ENCODE peak calls at places on chromosomes 4 and X, in five cellular contexts. P is GM23338, E is HepG2, K is K562, X is upper lobe of left lung. B is an unnamed sample.

GRCh38 chrX:2360731-2361130 is 140.0 kb downstream of the DHRSX start:
- ATAC-seq in P (no peak), E (no peak), K (peak; percentile 68), X (no peak), B (no peak)

GRCh38 chr4:122639181-122639580 is 18.3 kb upstream of the IL21 start:
- ATAC-seq in X (no peak), E (no peak), K (no peak), P (no peak), B (no peak)

GRCh38 chr4:94475794-94476193 is 24.1 kb downstream of the PDLIM5 start:
- ATAC-seq in K (no peak), E (no peak), X (no peak), P (no peak), B (no peak)

GRCh38 chr4:165540206-165540865 is 161.5 kb downstream of the CPE start:
- ATAC-seq in X (no peak), E (no peak), P (no peak), K (peak; percentile 37), B (no peak)

GRCh38 chrX:1435241-1435900 is 17.3 kb downstream of the ASMTL start:
- ATAC-seq in E (peak; percentile 12), K (no peak), X (peak; percentile 26), P (no peak), B (no peak)

GRCh38 chr4:47383829-47384427 is 79.6 kb downstream of the COMMD8 start:
- ATAC-seq in P (no peak), K (peak; percentile 44), E (no peak), X (no peak), B (no peak)

GRCh38 chr4:184166736-184167135 is 50.9 kb downstream of the ENPP6 start:
- ATAC-seq in E (no peak), X (no peak), K (no peak), P (peak; percentile 5), B (no peak)

GRCh38 chr4:88178633-88179231 is 20.3 kb upstream of the ABCG2 start:
- ATAC-seq in P (peak; percentile 71), K (no peak), E (peak; percentile 78), X (peak; percentile 22), B (no peak)

GRCh38 chr4:113116414-113117345 is 67.2 kb downstream of the ANK2 start:
- ATAC-seq in P (peak; percentile 80), E (peak; percentile 95), X (peak; percentile 67), K (no peak), B (peak; percentile 34)

GRCh38 chr4:167014944-167015343 is 219.3 kb downstream of the SPOCK3 start:
- ATAC-seq in K (no peak), X (no peak), P (no peak), E (no peak), B (no peak)

GRCh38 chr4:167025651-167026050 is 208.6 kb downstream of the SPOCK3 start:
- ATAC-seq in X (no peak), P (no peak), K (no peak), E (no peak), B (no peak)

GRCh38 chr4:167021545-167022155 is 212.6 kb downstream of the SPOCK3 start:
- ATAC-seq in E (peak; percentile 87), P (peak; percentile 93), K (peak; percentile 50), X (no peak), B (no peak)

GRCh38 chr4:167023359-167023925 is 210.9 kb downstream of the SPOCK3 start:
- ATAC-seq in X (no peak), E (no peak), K (no peak), P (no peak), B (no peak)

DNA sequence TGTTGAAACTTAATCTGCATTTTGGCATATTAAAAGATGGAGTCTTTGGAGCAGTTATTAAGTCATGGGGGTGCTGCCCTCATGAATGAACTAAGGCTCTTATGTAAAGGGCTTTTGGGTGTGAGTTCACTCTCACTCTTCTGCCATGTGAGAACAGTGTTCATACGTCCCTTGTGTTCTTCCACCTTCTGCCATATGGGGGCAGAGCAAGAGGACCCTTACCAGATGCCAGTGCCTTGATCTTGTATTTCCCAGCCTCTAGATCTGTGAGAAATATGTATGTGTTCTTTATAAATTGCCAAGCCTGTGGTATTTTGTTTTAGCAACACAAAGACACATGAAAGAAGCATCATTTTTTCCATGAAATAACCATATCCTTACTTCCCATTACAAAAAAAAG is 213.9 kb downstream of the SPOCK3 start:
- ATAC-seq in E (peak; percentile 81), K (no peak), P (peak; percentile 82), X (no peak), B (no peak)
- TF ChIP-seq CTCF in E (peak; percentile 36), K (no peak), P (peak; percentile 46), X (no peak), B (no peak)

GRCh38 chr4:39367166-39367565 is 1.0 kb upstream of the RFC1 start:
- ATAC-seq in P (no peak), K (no peak), E (peak; percentile 92), X (no peak), B (no peak)

GRCh38 chr4:39365360-39365759 is 802 bp downstream of the RFC1 start:
- ATAC-seq in K (peak; percentile 20), X (no peak), P (no peak), E (no peak), B (no peak)

GRCh38 chr4:39369301-39369700 is 3.1 kb upstream of the RFC1 start:
- ATAC-seq in X (no peak), P (no peak), K (no peak), E (no peak), B (no peak)

GRCh38 chr4:39363773-39364393 is 2.3 kb downstream of the RFC1 start:
- ATAC-seq in K (no peak), X (no peak), E (no peak), P (no peak), B (no peak)

GRCh38 chr4:39365931-39366771 is at the start of gene RFC1:
- ATAC-seq in E (peak; percentile 81), P (peak; percentile 96), X (peak; percentile 94), K (peak; percentile 91), B (peak; percentile 96)
- TF ChIP-seq POLR2AphosphoS5 in E (peak; percentile 74), P (peak; percentile 93), X (peak; percentile 94), K (peak; percentile 79), B (peak; percentile 83)

GRCh38 chr4:76811604-76812412 is 86.1 kb downstream of the SOWAHB start:
- ATAC-seq in K (no peak), P (peak; percentile 58), E (no peak), X (peak; percentile 49), B (peak; percentile 19)
- TF ChIP-seq CTCF in K (no peak), P (no peak), E (no peak), X (no peak), B (no peak)

GRCh38 chr4:3690576-3691152 is 75.5 kb upstream of the ADRA2C start:
- ATAC-seq in E (no peak), K (peak; percentile 35), X (no peak), P (no peak), B (no peak)
- TF ChIP-seq POLR2AphosphoS5 in E (no peak), K (no peak), X (no peak), P (no peak), B (no peak)

DNA sequence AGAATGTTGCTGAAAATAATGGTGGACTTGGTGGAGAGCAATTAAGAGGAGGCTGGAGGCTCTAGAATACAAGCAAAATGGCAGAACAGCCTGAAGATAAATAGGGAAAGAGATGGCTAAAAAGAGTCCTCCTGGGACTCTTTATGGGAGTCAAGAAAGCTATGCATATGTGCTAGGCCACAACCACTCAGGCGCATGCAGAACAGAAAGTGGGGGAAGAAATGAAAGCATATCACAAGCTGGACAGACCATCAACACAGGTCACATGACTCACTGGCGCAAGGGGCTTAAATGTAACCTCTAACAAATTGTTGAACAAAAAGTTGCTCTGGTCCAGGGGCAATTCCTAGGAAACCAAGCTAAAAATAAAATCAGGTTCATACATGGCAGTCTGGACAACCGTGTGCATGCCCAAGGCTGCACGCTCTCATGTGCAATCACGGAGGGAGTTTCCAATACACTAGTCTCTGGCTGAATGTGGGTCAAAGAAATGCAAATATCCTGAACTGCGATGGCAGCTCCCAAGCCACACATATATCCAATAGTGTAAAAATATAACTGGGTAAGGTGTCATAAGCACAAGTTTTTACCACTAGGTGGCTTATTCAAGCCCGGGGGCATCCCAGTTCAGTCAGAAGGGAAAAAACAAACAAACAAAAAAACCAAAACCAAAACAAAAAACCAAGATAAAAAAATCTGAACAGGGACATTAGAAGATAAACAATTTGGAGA is 45.4 kb downstream of the ZNF711 start:
- ATAC-seq in K (no peak), X (no peak), P (no peak), E (peak; percentile 39), B (no peak)
- TF ChIP-seq CTCF in K (no peak), X (no peak), P (peak; percentile 38), E (no peak), B (no peak)

GRCh38 chr4:10113362-10114047 is 3.1 kb downstream of the WDR1 start:
- ATAC-seq in K (no peak), E (no peak), X (no peak), P (no peak), B (no peak)

GRCh38 chr4:10115657-10116624 is 658 bp downstream of the WDR1 start:
- ATAC-seq in P (peak; percentile 27), E (peak; percentile 66), K (peak; percentile 64), X (no peak), B (peak; percentile 48)

GRCh38 chr4:10114147-10114546 is 2.5 kb downstream of the WDR1 start:
- ATAC-seq in E (no peak), P (no peak), K (no peak), X (no peak), B (no peak)

GRCh38 chr4:10115271-10115656 is 1.3 kb downstream of the WDR1 start:
- ATAC-seq in P (no peak), K (no peak), E (peak; percentile 81), X (no peak), B (no peak)

GRCh38 chr4:10114607-10115006 is 2.0 kb downstream of the WDR1 start:
- ATAC-seq in P (no peak), X (no peak), E (no peak), K (no peak), B (no peak)
- TF ChIP-seq POLR2AphosphoS5 in P (no peak), X (no peak), E (no peak), K (peak; percentile 18), B (no peak)

B was measured in gastroesophageal sphincter.